ENCODE peak calls at places on chromosomes 4 and X, in seven cellular contexts. X is suprapubic skin, Y is NB4, P is Peyer's patch, J is esophagus squamous epithelium, R is H1, M is tibial nerve. Q is an unnamed sample.

GRCh38 chr4:124953059-124953850 is 240.7 kb upstream of the ANKRD50 start:
- DNase-seq in R (no peak), J (no peak), P (no peak), M (no peak), X (no peak), Y (no peak), Q (no peak)

GRCh38 chr4:48329193-48329592 is 12.1 kb upstream of the SLAIN2 start:
- DNase-seq in J (no peak), X (no peak), Y (no peak), P (no peak), R (no peak), M (no peak), Q (no peak)

GRCh38 chr4:175238827-175239517 is 320.8 kb downstream of the ADAM29 start:
- DNase-seq in P (no peak), M (no peak), J (no peak), Y (no peak), X (no peak), R (no peak), Q (no peak)

GRCh38 chr4:2417196-2417764 is 1.2 kb downstream of the ZFYVE28 start:
- DNase-seq in P (no peak), X (no peak), J (no peak), R (no peak), Y (no peak), M (no peak), Q (peak)

GRCh38 chrX:120380699-120381098 is 18.8 kb downstream of the ATP1B4 start:
- DNase-seq in P (peak), M (no peak), X (no peak), J (no peak), R (no peak), Y (peak), Q (peak)

GRCh38 chrX:26445288-26445687 is 229.3 kb downstream of the MAGEB5 start:
- DNase-seq in M (no peak), R (no peak), Y (no peak), P (no peak), J (no peak), X (no peak), Q (no peak)

GRCh38 chrX:28888421-28888820 is 301.2 kb downstream of the IL1RAPL1 start:
- DNase-seq in R (no peak), M (no peak), Y (no peak), J (no peak), P (no peak), X (no peak), Q (no peak)

GRCh38 chr4:46274717-46275116 is 115.2 kb downstream of the GABRA2 start:
- DNase-seq in X (no peak), J (no peak), M (no peak), R (no peak), P (no peak), Y (peak), Q (no peak)

GRCh38 chr4:2818351-2818939 is 25.2 kb upstream of the ADD1 start:
- DNase-seq in P (no peak), M (no peak), X (no peak), Y (no peak), R (peak), J (no peak), Q (no peak)

GRCh38 chrX:133661962-133662839 is 246.9 kb upstream of the GPC4 start:
- DNase-seq in J (no peak), Y (no peak), X (no peak), R (no peak), P (no peak), M (no peak), Q (no peak)

DNA sequence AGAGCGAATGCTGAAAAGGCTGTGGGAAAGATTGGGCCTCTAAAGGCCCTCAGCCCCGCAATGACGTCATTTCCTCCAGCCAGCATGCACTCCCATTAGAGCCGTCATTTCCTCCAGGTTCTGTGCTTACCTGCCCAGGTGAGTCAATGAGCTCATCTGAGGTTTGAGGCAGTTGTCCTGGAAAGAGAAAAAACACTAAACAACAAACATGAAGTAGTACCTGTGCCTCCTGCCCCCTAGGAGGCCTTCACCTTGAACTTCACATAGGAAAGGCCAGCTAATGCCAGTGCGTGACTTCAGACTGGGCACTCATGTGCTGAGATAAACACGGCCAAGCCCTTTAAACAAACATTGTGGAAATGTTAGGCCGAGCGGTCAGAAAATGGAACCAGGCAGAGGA is 55.9 kb downstream of the FHDC1 start:
- DNase-seq in M (no peak), R (no peak), Y (no peak), P (no peak), X (no peak), J (no peak), Q (no peak)
- TF ChIP-seq CTCF in M (no peak), R (no peak), Y (no peak), P (no peak), X (no peak), J (no peak), Q (no peak)

DNA sequence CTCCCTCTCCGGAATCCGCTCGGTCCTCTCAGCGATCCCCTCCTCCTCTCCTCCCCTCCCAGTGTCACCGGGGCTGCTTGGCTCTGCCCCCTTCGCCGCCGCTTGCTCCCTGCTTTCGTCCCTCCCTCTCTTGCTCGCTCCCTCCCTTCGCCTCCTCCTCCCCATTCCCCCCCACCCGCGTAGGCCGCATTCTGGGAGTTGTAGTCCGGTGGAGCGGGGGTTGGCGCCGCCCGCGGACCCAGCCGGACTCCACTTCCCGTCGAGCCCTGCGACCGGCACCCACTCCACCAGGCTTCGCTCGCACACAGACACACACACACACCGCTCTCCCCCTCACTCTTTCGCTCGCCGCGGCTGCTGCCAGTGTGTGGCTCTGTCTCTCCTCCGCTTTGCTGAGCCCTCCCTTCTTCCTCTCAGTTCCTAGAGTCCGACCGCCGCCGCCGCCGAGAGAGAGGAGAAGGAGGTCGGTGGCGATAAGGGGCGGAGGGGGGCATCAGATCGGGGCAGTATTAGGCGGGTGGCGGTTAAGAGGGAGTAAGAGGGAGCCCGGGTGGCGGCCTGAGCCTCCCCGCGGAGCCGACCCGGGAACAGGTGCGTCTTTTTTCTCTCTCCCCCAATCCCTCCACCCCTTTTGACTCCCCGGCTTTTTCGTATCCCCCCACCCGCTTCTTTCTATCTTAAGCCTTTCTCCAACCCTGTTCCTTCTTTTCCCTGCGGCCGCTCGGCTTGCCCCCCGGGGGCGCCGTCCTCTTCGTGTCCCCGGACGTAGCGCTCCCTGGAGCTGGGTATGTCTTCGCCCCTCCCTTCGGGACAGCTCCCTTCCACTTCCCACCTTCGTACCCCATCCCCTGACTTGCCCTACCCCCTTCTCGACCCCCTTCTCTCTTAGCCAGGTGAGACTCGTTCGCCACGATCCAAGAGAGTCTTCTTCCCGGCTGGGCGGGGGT is at the start of gene BCORL1:
- DNase-seq in Y (peak), P (peak), M (peak), J (peak), R (peak), X (peak), Q (peak)
- TF ChIP-seq POLR2A in Y (peak), P (peak), M (peak), J (no peak), R (no peak), X (no peak), Q (peak)

DNA sequence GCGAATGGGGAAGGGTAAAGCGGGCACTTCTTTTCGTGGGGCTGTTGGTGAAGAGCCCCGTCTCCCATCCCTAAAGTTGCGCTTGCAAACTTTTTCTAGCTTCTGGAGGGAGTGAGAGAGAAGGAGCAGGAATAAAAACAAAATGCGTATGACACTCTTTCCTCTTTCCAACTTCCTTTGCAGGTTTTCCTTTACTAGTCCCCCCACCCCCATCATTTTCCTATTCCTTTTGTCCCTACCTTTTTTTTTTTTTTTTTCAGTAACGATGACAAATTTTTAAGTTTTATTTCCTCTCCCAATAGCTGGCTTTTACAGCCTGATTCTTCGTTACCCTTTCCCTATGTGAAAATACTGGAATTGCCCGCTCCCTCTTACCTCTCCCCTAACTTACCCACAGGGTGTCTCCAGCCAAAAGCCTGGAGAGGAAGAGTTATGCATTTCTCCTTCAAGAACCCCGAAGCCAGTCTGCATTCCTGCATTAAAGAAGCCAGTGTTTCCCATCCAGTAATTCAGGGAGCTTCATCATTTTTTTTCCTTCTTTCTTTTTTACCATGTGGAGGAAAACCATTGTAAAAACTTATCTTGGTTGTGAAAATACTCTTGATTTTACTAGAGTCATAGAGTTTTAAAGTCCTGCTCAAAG is 647 bp upstream of the ARSJ start:
- DNase-seq in P (no peak), X (no peak), J (no peak), M (no peak), Y (no peak), R (no peak), Q (no peak)
- H3K4me3 ChIP-seq in P (peak), X (peak), J (peak), M (peak), Y (no peak), R (peak), Q (peak)

DNA sequence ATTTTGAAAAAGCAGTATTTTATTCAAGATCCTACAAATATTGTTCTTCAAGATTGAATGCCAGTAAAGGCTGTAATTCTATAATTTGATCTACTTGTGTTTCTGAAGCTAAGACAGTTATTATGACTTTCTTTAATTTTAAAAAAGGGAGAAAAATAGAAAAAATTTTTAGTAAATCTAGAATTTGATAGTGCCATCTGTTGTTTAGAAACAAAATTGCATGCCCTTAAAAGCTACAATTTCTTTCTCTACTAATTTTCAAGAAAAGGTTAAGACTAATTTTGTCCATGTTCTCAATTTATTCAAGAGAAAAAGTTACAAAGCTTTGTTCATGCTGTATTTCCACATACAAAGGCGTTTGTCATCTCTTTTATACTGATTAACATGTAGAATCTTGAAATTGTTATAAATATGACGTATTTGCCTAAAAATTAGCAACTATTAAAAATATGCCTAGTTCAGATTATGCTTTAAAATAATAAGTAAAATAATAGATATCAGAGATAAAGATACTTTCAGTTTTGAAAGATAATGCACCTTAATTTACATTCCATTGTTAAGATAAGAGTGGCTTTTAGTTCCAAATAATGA is 25.6 kb upstream of the MMRN1 start:
- DNase-seq in P (no peak), J (no peak), R (no peak), X (no peak), M (no peak), Y (no peak), Q (no peak)
- TF ChIP-seq CTCF in P (peak), J (peak), R (no peak), X (no peak), M (peak), Y (no peak), Q (no peak)

GRCh38 chr4:56386091-56386490 is 1.2 kb downstream of the AASDH start:
- DNase-seq in Y (no peak), P (no peak), X (no peak), R (no peak), J (no peak), M (no peak), Q (no peak)

GRCh38 chr4:56388311-56388710 is 1.0 kb upstream of the AASDH start:
- DNase-seq in R (no peak), Y (peak), P (no peak), J (no peak), M (no peak), X (no peak), Q (no peak)

GRCh38 chr4:56389558-56389957 is 2.3 kb upstream of the AASDH start:
- DNase-seq in P (no peak), J (no peak), Y (no peak), M (no peak), R (no peak), X (no peak), Q (no peak)

GRCh38 chr4:56391270-56391669 is 4.0 kb upstream of the AASDH start:
- DNase-seq in X (no peak), R (no peak), M (no peak), J (no peak), Y (no peak), P (no peak), Q (no peak)

GRCh38 chr4:56387023-56388001 is at the start of gene AASDH:
- DNase-seq in Y (peak), X (peak), R (peak), J (peak), M (peak), P (peak), Q (peak)
- TF ChIP-seq POLR2A in Y (peak), X (no peak), R (peak), J (no peak), M (peak), P (peak), Q (peak)

GRCh38 chr4:69760455-69760854 is at the start of gene SULT1B1:
- DNase-seq in J (no peak), R (no peak), M (no peak), Y (peak), P (peak), X (no peak), Q (no peak)
- H3K4me3 ChIP-seq in J (no peak), R (no peak), M (no peak), Y (no peak), P (peak), X (no peak), Q (no peak)

DNA sequence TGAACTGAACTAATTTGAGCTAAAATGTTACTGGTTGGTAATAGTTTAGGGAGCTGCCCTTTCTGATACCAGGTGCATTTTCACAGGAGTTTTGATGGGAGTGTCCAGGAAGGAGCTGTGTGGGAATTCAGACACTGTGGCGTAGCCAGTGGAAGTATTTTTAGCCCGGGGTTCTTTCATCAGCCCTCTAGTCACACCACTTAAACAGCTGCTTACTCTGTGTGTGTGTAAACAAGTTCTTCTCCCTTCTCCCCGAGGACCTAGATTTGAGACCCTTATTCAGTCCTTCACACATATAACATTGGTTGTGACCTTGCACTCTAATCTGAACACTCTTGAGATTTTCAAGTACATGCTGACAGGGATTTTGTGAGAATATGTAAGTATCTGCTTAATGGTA is 61.6 kb downstream of the BMPR1B start:
- DNase-seq in X (no peak), M (no peak), Y (no peak), J (no peak), R (no peak), P (no peak), Q (no peak)
- TF ChIP-seq CTCF in X (no peak), M (no peak), Y (no peak), J (no peak), R (no peak), P (no peak), Q (no peak)

GRCh38 chr4:177907736-177908424 is 465.6 kb upstream of the AGA start:
- DNase-seq in X (no peak), M (no peak), Y (no peak), R (no peak), J (no peak), P (no peak), Q (no peak)

GRCh38 chr4:177901786-177902185 is 459.5 kb upstream of the AGA start:
- DNase-seq in P (no peak), Y (no peak), J (no peak), X (no peak), R (no peak), M (no peak), Q (no peak)

GRCh38 chr4:177902386-177902785 is 460.1 kb upstream of the AGA start:
- DNase-seq in R (no peak), M (no peak), Y (no peak), P (no peak), J (no peak), X (no peak), Q (no peak)
- TF ChIP-seq POLR2A in R (no peak), M (no peak), Y (no peak), P (no peak), J (no peak), X (no peak), Q (no peak)

DNA sequence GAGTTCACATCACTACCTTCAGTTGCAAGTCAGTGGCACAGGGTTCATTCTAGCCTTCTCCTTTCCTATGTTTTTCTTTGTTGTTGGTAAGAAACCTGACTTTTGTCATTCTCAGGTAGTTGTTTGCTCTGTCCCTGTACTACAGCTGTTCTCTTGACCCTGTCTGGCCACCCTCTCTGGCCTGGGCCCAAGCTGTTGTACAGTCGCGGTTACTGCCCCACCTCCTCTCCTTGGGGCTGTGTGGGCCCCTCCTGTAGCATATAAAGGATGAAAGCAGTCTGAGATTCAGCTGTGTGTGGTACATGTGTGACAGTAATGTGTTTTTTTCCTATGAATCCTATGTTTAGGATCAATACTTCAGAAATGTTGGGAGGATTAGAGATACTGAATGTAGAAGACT is 12.5 kb downstream of the MOB1B start:
- DNase-seq in Y (no peak), R (no peak), J (no peak), X (no peak), P (no peak), M (no peak), Q (peak)
- H3K4me3 ChIP-seq in Y (no peak), R (no peak), J (no peak), X (no peak), P (no peak), M (no peak), Q (no peak)

DNA sequence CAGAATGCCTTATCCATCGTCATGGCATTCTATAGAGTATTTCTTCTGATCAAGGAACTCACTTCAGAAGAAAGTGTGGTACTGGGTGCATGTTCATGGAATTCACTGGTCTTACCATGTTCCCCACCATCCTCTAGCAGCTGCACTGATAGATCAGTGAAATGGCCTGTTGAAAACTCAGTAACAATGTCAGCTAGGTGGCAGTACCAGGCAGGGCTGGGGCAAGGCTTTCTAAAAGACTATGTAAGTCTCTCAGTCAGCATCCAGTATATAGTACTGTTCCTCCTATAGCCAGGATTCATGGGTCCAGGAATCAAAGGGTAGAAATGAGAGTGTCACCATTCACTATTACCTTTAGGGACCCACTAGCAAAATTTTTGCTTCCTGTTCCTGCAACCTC is 15.8 kb upstream of the LDB2 start:
- DNase-seq in M (no peak), R (no peak), P (no peak), X (no peak), Y (peak), J (no peak), Q (no peak)
- TF ChIP-seq CTCF in M (no peak), R (peak), P (no peak), X (no peak), Y (no peak), J (peak), Q (no peak)